ENCODE peak calls at places on chromosomes 1 and 21, in ten cellular contexts. P, H, G, B, T, X, S, M, V and L are unnamed samples. For H3K9me2, the result is how much of the 10 kb centered on the place peaks cover.

GRCh38 chr1:184673305-184673704 is 81.4 kb downstream of the EDEM3 start:
- DNase-seq in T (no peak), M (no peak), B (no peak), P (no peak), G (no peak), S (no peak), V (no peak), H (no peak), X (no peak), L (no peak)

GRCh38 chr1:185419718-185420117 is 102.7 kb upstream of the IVNS1ABP start:
- DNase-seq in T (no peak), B (no peak), V (no peak), M (no peak), G (no peak), S (peak), P (no peak), X (no peak), H (peak), L (no peak)

GRCh38 chr1:232226197-232226681 is 403.7 kb downstream of the SIPA1L2 start:
- DNase-seq in P (no peak), B (peak), V (no peak), G (no peak), M (no peak), X (no peak), H (peak), S (peak), T (peak), L (no peak)

GRCh38 chr1:149879556-149879955 is 19.8 kb upstream of the BOLA1 start:
- DNase-seq in B (no peak), V (no peak), M (no peak), S (no peak), P (no peak), G (no peak), T (no peak), H (no peak), X (no peak), L (no peak)

GRCh38 chr1:34362949-34363348 is 186.2 kb downstream of the C1orf94 start:
- DNase-seq in B (no peak), T (no peak), H (no peak), X (no peak), P (no peak), S (no peak), G (no peak), M (no peak), V (no peak), L (no peak)

GRCh38 chr21:38831526-38832467 is 26.1 kb downstream of the ETS2 start:
- DNase-seq in B (peak), V (no peak), X (no peak), M (peak), S (peak), G (no peak), T (no peak), P (peak), H (peak), L (peak)

GRCh38 chr1:42456754-42457089 is 379 bp downstream of the PPCS start:
- DNase-seq in S (peak), B (peak), M (peak), T (peak), H (peak), P (peak), V (peak), X (peak), G (peak), L (no peak)

GRCh38 chr1:14780271-14780670 is 181.8 kb downstream of the KAZN start:
- DNase-seq in M (no peak), V (no peak), P (no peak), G (no peak), X (peak), S (no peak), T (no peak), H (peak), B (no peak), L (no peak)

GRCh38 chr1:77585610-77586314 is 96.7 kb downstream of the ZZZ3 start:
- DNase-seq in V (no peak), H (no peak), S (no peak), B (no peak), T (no peak), X (no peak), M (no peak), P (no peak), G (no peak), L (no peak)

GRCh38 chr1:32421775-32422174 is 27.5 kb upstream of the BSDC1 start:
- DNase-seq in P (no peak), X (no peak), B (no peak), M (no peak), G (no peak), H (no peak), T (no peak), V (no peak), S (no peak), L (no peak)

GRCh38 chr1:173445656-173446055 is 31.5 kb upstream of the PRDX6 start:
- DNase-seq in P (no peak), V (no peak), S (no peak), G (no peak), T (no peak), H (no peak), X (no peak), M (no peak), B (no peak), L (no peak)

GRCh38 chr21:25563399-25564116 is 43.7 kb downstream of the MRPL39 start:
- DNase-seq in T (no peak), P (no peak), V (no peak), X (no peak), H (peak), G (no peak), B (no peak), M (no peak), S (no peak), L (no peak)

GRCh38 chr1:156497743-156498446 is 2.7 kb downstream of the MEF2D start:
- DNase-seq in B (no peak), T (peak), G (peak), M (no peak), S (no peak), V (no peak), X (peak), P (no peak), H (peak), L (no peak)

GRCh38 chr1:36222481-36223372 is 1.5 kb upstream of the THRAP3 start:
- DNase-seq in S (no peak), H (no peak), P (peak), M (no peak), V (no peak), G (no peak), X (no peak), B (no peak), T (peak), L (no peak)

GRCh38 chr1:228685081-228685480 is 50.2 kb upstream of the RHOU start:
- DNase-seq in B (no peak), X (no peak), G (no peak), M (no peak), P (no peak), T (no peak), S (no peak), V (no peak), H (no peak), L (no peak)

GRCh38 chr1:202860744-202861419 is 28.1 kb downstream of the RABIF start:
- DNase-seq in V (peak), B (peak), P (no peak), T (peak), S (peak), X (no peak), H (peak), G (no peak), M (peak), L (peak)

GRCh38 chr1:18800258-18800657 is 59.2 kb downstream of the TAS1R2 start:
- DNase-seq in H (no peak), V (no peak), T (no peak), P (no peak), M (no peak), S (no peak), G (no peak), B (no peak), X (no peak), L (no peak)

GRCh38 chr1:91440845-91441244 is 36.2 kb upstream of the HFM1 start:
- DNase-seq in P (no peak), V (peak), S (peak), M (no peak), B (peak), T (no peak), X (peak), G (peak), H (peak), L (peak)

GRCh38 chr1:18097206-18097605 is 10.4 kb upstream of the IGSF21 start:
- DNase-seq in T (no peak), X (no peak), V (no peak), S (no peak), B (no peak), G (no peak), M (no peak), P (no peak), H (no peak), L (no peak)

GRCh38 chr1:41980872-41981653 is 62.3 kb upstream of the HIVEP3 start:
- DNase-seq in P (no peak), V (no peak), H (no peak), M (no peak), S (peak), T (peak), G (no peak), B (no peak), X (no peak), L (no peak)

GRCh38 chr1:16351994-16352841 is at the start of gene FBXO42:
- DNase-seq in M (peak), V (peak), X (peak), P (peak), B (peak), S (peak), T (peak), G (peak), H (peak), L (peak)

GRCh38 chr1:27773732-27774445 is 870 bp downstream of the STX12 start:
- DNase-seq in B (no peak), H (peak), S (peak), P (peak), T (no peak), V (no peak), M (no peak), G (peak), X (peak), L (no peak)

GRCh38 chr1:60765204-60765603 is 317.2 kb upstream of the NFIA start:
- DNase-seq in P (peak), G (peak), M (peak), S (peak), V (peak), H (peak), X (peak), T (peak), B (no peak), L (peak)

GRCh38 chr1:207049974-207050391 is 1.0 kb downstream of the YOD1 start:
- DNase-seq in V (peak), G (peak), X (peak), H (peak), B (no peak), P (peak), T (peak), M (peak), S (peak), L (no peak)

GRCh38 chr1:10962483-10962882 is 50.0 kb upstream of the TARDBP start:
- DNase-seq in T (no peak), P (no peak), B (no peak), V (peak), S (peak), X (no peak), H (no peak), M (no peak), G (no peak), L (no peak)

GRCh38 chr1:236175642-236176336 is 33.5 kb downstream of the GPR137B start:
- DNase-seq in T (no peak), P (no peak), G (peak), H (no peak), S (no peak), X (peak), B (no peak), M (no peak), V (no peak), L (no peak)

GRCh38 chr1:70039485-70039884 is 165.9 kb downstream of the LRRC40 start:
- DNase-seq in H (no peak), G (no peak), B (no peak), V (no peak), P (no peak), X (no peak), S (no peak), M (no peak), T (no peak), L (no peak)

GRCh38 chr1:70033934-70034333 is 171.4 kb downstream of the LRRC40 start:
- DNase-seq in B (no peak), P (no peak), H (no peak), X (no peak), T (no peak), G (no peak), V (no peak), S (no peak), M (no peak), L (no peak)

GRCh38 chr1:70038025-70038424 is 167.4 kb downstream of the LRRC40 start:
- DNase-seq in X (no peak), S (peak), P (no peak), T (no peak), M (no peak), G (no peak), H (no peak), B (peak), V (no peak), L (no peak)

GRCh38 chr1:70033266-70033873 is 172.0 kb downstream of the LRRC40 start:
- DNase-seq in P (no peak), G (peak), X (no peak), V (no peak), S (no peak), H (no peak), T (no peak), M (no peak), B (no peak), L (no peak)

GRCh38 chr1:70034403-70034802 is 171.0 kb downstream of the LRRC40 start:
- DNase-seq in G (peak), X (no peak), T (peak), P (no peak), B (no peak), V (peak), M (peak), H (peak), S (peak), L (peak)
- H3K9me2 ChIP-seq in G (under half), X (under half), T (under half), P (under half), B (under half), V (under half), M (under half), H (under half), S (under half), L (under half)

GRCh38 chr21:40759061-40759460 is 87.9 kb downstream of the DSCAM start:
- DNase-seq in V (no peak), P (no peak), G (no peak), H (no peak), X (no peak), T (no peak), B (no peak), M (no peak), S (no peak), L (no peak)

GRCh38 chr21:40757366-40757765 is 89.6 kb downstream of the DSCAM start:
- DNase-seq in X (no peak), B (no peak), S (no peak), T (no peak), H (no peak), G (no peak), P (no peak), M (no peak), V (no peak), L (no peak)

GRCh38 chr21:40765771-40766170 is 81.2 kb downstream of the DSCAM start:
- DNase-seq in T (no peak), M (no peak), B (no peak), S (no peak), X (no peak), P (no peak), V (no peak), H (no peak), G (no peak), L (no peak)

DNA sequence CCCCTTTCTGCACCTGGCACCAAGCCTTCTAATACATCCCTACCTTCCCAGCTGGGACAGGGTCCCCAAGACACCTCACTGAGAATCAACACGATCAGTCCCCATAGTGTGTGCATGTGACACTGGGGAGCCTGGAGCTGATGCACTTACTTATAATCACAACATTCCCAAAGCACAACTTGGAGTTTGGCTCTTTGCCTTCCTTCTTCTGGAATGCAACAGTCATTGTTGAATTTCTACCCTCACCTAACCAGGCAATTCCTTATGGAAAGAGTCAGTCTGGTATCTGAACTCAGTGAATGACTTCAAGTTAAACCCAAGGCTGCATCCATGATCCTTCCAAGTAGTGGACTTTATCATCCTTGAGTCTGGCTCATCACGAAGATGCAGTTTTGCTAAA is 86.1 kb downstream of the DSCAM start:
- DNase-seq in P (no peak), X (no peak), H (no peak), T (no peak), G (no peak), B (no peak), S (no peak), M (no peak), V (no peak), L (no peak)
- H3K9me2 ChIP-seq in P (under half), X (under half), H (under half), T (under half), G (under half), B (under half), S (under half), M (under half), V (under half), L (under half)

DNA sequence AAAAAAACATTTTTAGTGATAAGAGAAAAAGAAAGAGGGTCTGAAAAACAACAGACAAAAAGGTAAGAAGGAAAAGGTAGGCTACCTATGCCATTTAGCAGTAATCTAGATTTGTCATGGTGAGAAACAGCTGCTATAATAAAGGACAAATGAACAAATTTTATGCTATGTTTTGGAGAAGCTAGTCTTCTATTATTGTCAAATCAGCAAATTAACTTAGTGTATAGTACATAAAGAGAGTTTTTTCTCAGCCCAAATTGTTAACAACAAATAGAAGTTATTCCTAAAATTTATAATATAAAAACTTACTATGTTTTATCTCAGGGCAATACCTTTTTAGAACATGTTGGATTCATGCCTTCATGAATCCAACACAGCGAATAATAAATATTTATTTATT is 88.7 kb downstream of the KIFAP3 start:
- DNase-seq in T (no peak), M (no peak), P (no peak), X (no peak), V (no peak), H (no peak), B (no peak), S (no peak), G (no peak), L (no peak)
- H3K9me2 ChIP-seq in T (under half), M (under half), P (under half), X (under half), V (under half), H (under half), B (under half), S (under half), G (under half), L (under half)

GRCh38 chr1:119917304-119918055 is 21.2 kb upstream of the ADAM30 start:
- DNase-seq in H (no peak), M (no peak), B (no peak), X (no peak), T (no peak), S (no peak), G (no peak), V (no peak), P (no peak), L (no peak)
- H3K9me2 ChIP-seq in H (under half), M (under half), B (under half), X (under half), T (under half), S (under half), G (under half), V (under half), P (under half), L (under half)

GRCh38 chr1:205062895-205063294 is 19.9 kb downstream of the CNTN2 start:
- DNase-seq in X (no peak), S (no peak), B (no peak), M (no peak), H (no peak), G (no peak), V (no peak), P (no peak), T (no peak), L (no peak)
- H3K9me2 ChIP-seq in X (under half), S (under half), B (under half), M (under half), H (under half), G (under half), V (under half), P (under half), T (under half), L (under half)

DNA sequence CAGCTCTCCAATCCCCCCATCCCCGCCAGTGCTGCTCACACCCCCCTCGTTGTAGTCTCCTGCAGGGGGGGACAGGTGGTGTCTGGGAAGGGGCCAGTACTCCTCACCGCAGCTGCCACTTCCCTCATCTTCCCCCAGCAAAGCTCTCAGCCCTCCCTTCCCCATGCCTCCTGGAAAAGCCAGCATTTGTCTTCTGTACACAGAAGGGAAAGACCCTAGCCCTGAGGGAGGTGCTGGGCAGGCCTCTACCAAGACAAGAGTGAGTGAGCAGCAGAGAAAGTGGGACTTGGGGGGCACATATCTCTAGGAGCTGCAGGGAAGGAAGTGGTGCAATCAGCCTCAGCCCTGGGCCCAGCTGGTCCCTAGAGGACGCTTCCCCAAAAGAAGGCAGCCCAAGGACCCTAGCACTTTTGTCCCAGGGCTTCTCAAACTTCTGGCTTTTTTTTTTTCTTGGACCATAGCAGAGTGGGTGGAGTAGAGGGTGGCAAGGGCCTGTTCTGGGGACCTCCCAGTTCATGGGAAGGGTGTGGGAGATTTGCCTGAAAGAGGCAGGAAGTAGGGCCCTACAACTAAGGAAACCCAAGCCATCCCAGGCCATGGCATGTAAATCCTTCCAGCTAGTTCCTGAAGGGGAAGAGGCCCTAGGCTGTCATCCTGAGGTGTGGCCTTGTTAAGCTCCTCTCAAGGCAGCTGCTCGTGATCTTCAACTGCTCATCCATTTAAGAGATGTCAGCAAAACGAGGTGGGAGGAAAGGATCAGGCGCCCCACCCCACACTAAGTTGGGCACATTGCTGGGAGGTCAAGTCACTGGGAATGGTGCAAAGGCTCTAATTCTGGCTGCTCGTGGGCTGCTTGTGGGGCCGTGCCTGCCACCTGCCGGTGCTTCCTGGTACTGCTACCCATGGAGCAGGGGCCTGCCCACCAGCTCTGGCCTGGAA is 12.6 kb downstream of the ZC3H12A start:
- DNase-seq in T (peak), B (peak), H (peak), S (peak), M (peak), G (peak), X (peak), P (peak), V (peak), L (peak)
- H3K9me2 ChIP-seq in T (under half), B (under half), H (under half), S (under half), M (under half), G (under half), X (under half), P (under half), V (under half), L (under half)

GRCh38 chr1:114384922-114385321 is 126.1 kb downstream of the TRIM33 start:
- DNase-seq in P (no peak), X (no peak), H (no peak), B (no peak), M (no peak), G (no peak), T (no peak), S (no peak), V (no peak), L (no peak)

GRCh38 chr1:114379358-114379757 is 131.6 kb downstream of the TRIM33 start:
- DNase-seq in T (no peak), V (no peak), X (no peak), M (no peak), P (no peak), G (no peak), B (no peak), H (no peak), S (no peak), L (no peak)

GRCh38 chr1:114377356-114377755 is 133.6 kb downstream of the TRIM33 start:
- DNase-seq in X (no peak), T (no peak), M (no peak), S (no peak), G (no peak), V (no peak), H (no peak), P (no peak), B (no peak), L (no peak)

GRCh38 chr1:114379987-114380386 is 131.0 kb downstream of the TRIM33 start:
- DNase-seq in H (no peak), G (no peak), T (no peak), S (no peak), B (no peak), V (no peak), M (no peak), X (no peak), P (no peak), L (no peak)
- H3K9me2 ChIP-seq in H (under half), G (under half), T (under half), S (under half), B (under half), V (under half), M (under half), X (under half), P (under half), L (under half)